ENCODE peak calls at places on chromosomes 1 and 21, in nine cellular contexts. H is mucosa of gallbladder; E is activated naive CD4-positive, alpha-beta T cell; M is stimulated activated CD4-positive, alpha-beta T cell treated with anti-CD3 and anti-CD28 coated beads, Interleukin-12 subunit alpha, Interleukin-12 subunit beta, amount 100 ng/mL, for 4 hours; Y is cardiac muscle cell; P is foreskin fibroblast; Q is stimulated activated CD8-positive, alpha-beta memory T cell treated with anti-CD3 and anti-CD28 coated beads, Interleukin-7, amount 100 ng/mL, for 1 hour; Z is HT1080; X is NCI-H1105. V is an unnamed sample.

GRCh38 chr1:43622471-43622870 is 27.5 kb upstream of the KDM4A start:
- DNase-seq in H (no peak), E (no peak), M (no peak), Y (no peak), P (peak; percentile 70), Q (no peak), Z (no peak), X (no peak), V (no peak)

GRCh38 chr21:36027352-36027751 is 33.0 kb downstream of the SETD4 start:
- DNase-seq in H (no peak), E (no peak), M (no peak), Y (peak; percentile 58), P (peak; percentile 54), Q (no peak), Z (no peak), X (no peak), V (no peak)

GRCh38 chr1:35567947-35568558 is 5.1 kb upstream of the TFAP2E start:
- DNase-seq in H (no peak), E (no peak), M (no peak), Y (peak; percentile 17), P (no peak), Q (no peak), Z (no peak), X (no peak), V (no peak)

GRCh38 chr1:35745124-35745730 is 24.6 kb downstream of the CLSPN start:
- DNase-seq in H (no peak), E (no peak), M (no peak), Y (no peak), P (no peak), Q (no peak), Z (no peak), X (no peak), V (no peak)

GRCh38 chr1:218524526-218524925 is 179.4 kb downstream of the TGFB2 start:
- DNase-seq in H (no peak), E (no peak), M (no peak), Y (no peak), P (peak; percentile 75), Q (no peak), Z (no peak), X (no peak), V (no peak)

GRCh38 chr1:10155087-10155712 is 55.2 kb upstream of the KIF1B start:
- DNase-seq in H (no peak), E (no peak), M (no peak), Y (peak; percentile 82), P (peak; percentile 71), Q (no peak), Z (no peak), X (no peak), V (no peak)

GRCh38 chr1:236143104-236143948 is 987 bp downstream of the GPR137B start:
- DNase-seq in H (no peak), E (no peak), M (peak; percentile 15), Y (no peak), P (peak; percentile 91), Q (no peak), Z (no peak), X (no peak), V (peak; percentile 24)

GRCh38 chr1:27522860-27523665 is 33.1 kb upstream of the WASF2 start:
- DNase-seq in H (no peak), E (peak; percentile 32), M (peak; percentile 48), Y (peak; percentile 69), P (peak; percentile 66), Q (no peak), Z (no peak), X (no peak), V (no peak)

GRCh38 chr1:222046684-222047083 is 304.8 kb upstream of the DUSP10 start:
- DNase-seq in H (no peak), E (no peak), M (no peak), Y (no peak), P (no peak), Q (no peak), Z (no peak), X (no peak), V (no peak)

GRCh38 chr1:67441183-67441582 is 11.0 kb upstream of the SERBP1 start:
- DNase-seq in H (peak; percentile 31), E (peak; percentile 12), M (peak; percentile 21), Y (peak; percentile 74), P (peak; percentile 77), Q (no peak), Z (no peak), X (no peak), V (no peak)

GRCh38 chr1:2451744-2452582 is 24.1 kb upstream of the PLCH2 start:
- DNase-seq in H (no peak), E (no peak), M (no peak), Y (no peak), P (peak; percentile 96), Q (no peak), Z (peak; percentile 95), X (no peak), V (peak; percentile 84)

GRCh38 chr1:29812397-29813135 is 576.2 kb downstream of the PTPRU start:
- DNase-seq in H (no peak), E (no peak), M (no peak), Y (no peak), P (no peak), Q (no peak), Z (no peak), X (no peak), V (no peak)

GRCh38 chr1:42380617-42381423 is at the start of gene RIMKLA:
- DNase-seq in H (peak; percentile 30), E (no peak), M (peak; percentile 46), Y (peak; percentile 89), P (peak; percentile 60), Q (no peak), Z (no peak), X (peak; percentile 80), V (peak; percentile 52)

GRCh38 chr1:54249798-54250497 is 50.0 kb downstream of the MRPL37 start:
- DNase-seq in H (peak; percentile 31), E (no peak), M (no peak), Y (no peak), P (peak; percentile 85), Q (no peak), Z (peak; percentile 93), X (no peak), V (peak; percentile 48)

GRCh38 chr1:22089787-22090186 is 37.3 kb downstream of the CDC42 start:
- DNase-seq in H (no peak), E (no peak), M (no peak), Y (no peak), P (peak; percentile 24), Q (no peak), Z (no peak), X (no peak), V (no peak)

GRCh38 chr1:1291611-1292441 is 11.6 kb downstream of the SCNN1D start:
- DNase-seq in H (peak; percentile 79), E (peak; percentile 42), M (peak; percentile 69), Y (peak; percentile 84), P (peak; percentile 75), Q (no peak), Z (peak; percentile 60), X (peak; percentile 78), V (peak; percentile 64)

GRCh38 chr1:83497563-83497962 is 501.4 kb downstream of the TTLL7 start:
- DNase-seq in H (no peak), E (no peak), M (no peak), Y (peak; percentile 23), P (peak; percentile 34), Q (no peak), Z (no peak), X (no peak), V (peak; percentile 2)

GRCh38 chr1:24801169-24801568 is 55.9 kb downstream of the CLIC4 start:
- DNase-seq in H (no peak), E (no peak), M (no peak), Y (no peak), P (no peak), Q (no peak), Z (no peak), X (no peak), V (no peak)

GRCh38 chr1:37399205-37399604 is 75.2 kb upstream of the ZC3H12A start:
- DNase-seq in H (no peak), E (no peak), M (no peak), Y (no peak), P (no peak), Q (no peak), Z (no peak), X (no peak), V (no peak)

GRCh38 chr1:45050931-45051748 is 39.1 kb downstream of the UROD start:
- DNase-seq in H (no peak), E (no peak), M (no peak), Y (no peak), P (no peak), Q (no peak), Z (no peak), X (no peak), V (no peak)

GRCh38 chr1:18239671-18240070 is 132.1 kb downstream of the IGSF21 start:
- DNase-seq in H (no peak), E (no peak), M (no peak), Y (no peak), P (peak; percentile 5), Q (no peak), Z (peak; percentile 11), X (no peak), V (no peak)

GRCh38 chr1:173205146-173206051 is 1.7 kb downstream of the TNFSF4 start:
- DNase-seq in H (peak; percentile 42), E (no peak), M (no peak), Y (peak; percentile 23), P (peak; percentile 82), Q (no peak), Z (no peak), X (no peak), V (no peak)

GRCh38 chr21:38756746-38757145 is 49.0 kb upstream of the ETS2 start:
- DNase-seq in H (no peak), E (no peak), M (no peak), Y (peak; percentile 58), P (peak; percentile 38), Q (no peak), Z (peak; percentile 76), X (no peak), V (peak; percentile 83)

V was measured in ACHN.